ENCODE peak calls at places on chromosomes 1 and 21, in seven cellular contexts. U, C, E, Q, B, F and S are unnamed samples.

GRCh38 chr1:103576065-103576464 is 4.7 kb downstream of the AMY2B start:
- DNase-seq in U (no peak), C (no peak), E (no peak), Q (no peak), B (no peak), F (no peak), S (no peak)

GRCh38 chr1:174656409-174657059 is 208.8 kb downstream of the GPR52 start:
- DNase-seq in U (no peak), C (no peak), E (no peak), Q (peak; percentile 6), B (no peak), F (no peak), S (no peak)

GRCh38 chr1:155064109-155064812 is 721 bp downstream of the EFNA4 start:
- DNase-seq in U (no peak), C (peak; percentile 76), E (no peak), Q (no peak), B (peak; percentile 40), F (no peak), S (peak; percentile 30)

GRCh38 chr1:5991784-5992033 is 516 bp downstream of the NPHP4 start:
- DNase-seq in U (no peak), C (no peak), E (no peak), Q (no peak), B (peak; percentile 25), F (no peak), S (no peak)

GRCh38 chr21:25307489-25307888 is 299.8 kb downstream of the MRPL39 start:
- DNase-seq in U (peak; percentile 4), C (no peak), E (peak; percentile 21), Q (peak; percentile 1), B (no peak), F (no peak), S (no peak)

GRCh38 chr21:21457077-21457476 is 458.9 kb downstream of the NCAM2 start:
- DNase-seq in U (no peak), C (no peak), E (no peak), Q (no peak), B (no peak), F (no peak), S (no peak)

GRCh38 chr1:233627823-233628222 is 13.9 kb downstream of the KCNK1 start:
- DNase-seq in U (no peak), C (no peak), E (no peak), Q (no peak), B (no peak), F (no peak), S (no peak)

GRCh38 chr1:210607361-210607760 is 278.7 kb downstream of the HHAT start:
- DNase-seq in U (no peak), C (no peak), E (no peak), Q (no peak), B (peak; percentile 76), F (no peak), S (no peak)

GRCh38 chr1:225253784-225254183 is 174.1 kb downstream of the LBR start:
- DNase-seq in U (peak; percentile 7), C (no peak), E (peak; percentile 6), Q (peak; percentile 64), B (no peak), F (no peak), S (no peak)

GRCh38 chr1:217191441-217191840 is 439.4 kb downstream of the GPATCH2 start:
- DNase-seq in U (no peak), C (no peak), E (no peak), Q (no peak), B (peak; percentile 4), F (no peak), S (no peak)

GRCh38 chr21:44612669-44613229 is 870 bp downstream of the KRTAP10-8 start:
- DNase-seq in U (no peak), C (no peak), E (no peak), Q (no peak), B (no peak), F (no peak), S (no peak)

GRCh38 chr1:151009206-151009587 is 948 bp downstream of the PRUNE1 start:
- DNase-seq in U (peak; percentile 39), C (no peak), E (no peak), Q (no peak), B (no peak), F (no peak), S (no peak)

GRCh38 chr1:16183157-16183556 is 27.3 kb upstream of the EPHA2 start:
- DNase-seq in U (no peak), C (no peak), E (peak; percentile 52), Q (peak; percentile 96), B (no peak), F (no peak), S (no peak)

GRCh38 chr1:20753589-20753988 is 21.1 kb upstream of the SH2D5 start:
- DNase-seq in U (no peak), C (no peak), E (no peak), Q (no peak), B (no peak), F (no peak), S (no peak)

GRCh38 chr1:232562855-232563510 is 67.0 kb downstream of the SIPA1L2 start:
- DNase-seq in U (no peak), C (no peak), E (no peak), Q (no peak), B (peak; percentile 57), F (no peak), S (no peak)

GRCh38 chr1:217076902-217077301 is 353.7 kb upstream of the ESRRG start:
- DNase-seq in U (no peak), C (peak; percentile 6), E (no peak), Q (no peak), B (no peak), F (no peak), S (no peak)

GRCh38 chr1:2226525-2227340 is 1.4 kb upstream of the SKI start:
- DNase-seq in U (no peak), C (peak; percentile 64), E (no peak), Q (no peak), B (no peak), F (no peak), S (no peak)

GRCh38 chr1:208988811-208989222 is 594.7 kb upstream of the CAMK1G start:
- DNase-seq in U (no peak), C (no peak), E (peak; percentile 34), Q (no peak), B (peak; percentile 4), F (no peak), S (peak; percentile 21)